ENCODE peak calls at places on chromosomes 11 and 22, in nine cellular contexts. G is PC-3, J is body of pancreas, B is sigmoid colon, S is endothelial cell of umbilical vein, X is colonic mucosa, L is transverse colon, F is stomach, P is right lobe of liver. H is an unnamed sample. For H3K36me3, the result is how much of the 10 kb centered on the place peaks cover.

GRCh38 chr11:63917685-63918523 is 940 bp upstream of the RCOR2 start:
- DNase-seq in G (peak), J (peak), B (peak), S (no peak), X (peak), L (peak), F (peak), P (no peak), H (no peak)

GRCh38 chr11:75873417-75874148 is 58.6 kb downstream of the UVRAG start:
- DNase-seq in G (no peak), J (no peak), B (no peak), S (peak), X (no peak), L (no peak), F (no peak), P (no peak), H (no peak)

GRCh38 chr11:130462931-130463330 is 14.5 kb downstream of the ADAMTS15 start:
- DNase-seq in G (no peak), J (no peak), B (no peak), S (no peak), X (no peak), L (no peak), F (no peak), P (no peak), H (no peak)

GRCh38 chr11:3841426-3842304 is 906 bp upstream of the RHOG start:
- DNase-seq in G (peak), J (peak), B (peak), S (peak), X (peak), L (peak), F (peak), P (peak), H (peak)

GRCh38 chr11:57425565-57426438 is 1.1 kb downstream of the SLC43A3 start:
- DNase-seq in G (no peak), J (peak), B (peak), S (peak), X (peak), L (peak), F (peak), P (peak), H (no peak)

GRCh38 chr11:73478737-73479347 is 102.6 kb downstream of the RELT start:
- DNase-seq in G (peak), J (no peak), B (no peak), S (peak), X (no peak), L (no peak), F (no peak), P (no peak), H (peak)

GRCh38 chr22:27554106-27554814 is 247.3 kb downstream of the MN1 start:
- DNase-seq in G (peak), J (no peak), B (no peak), S (peak), X (peak), L (peak), F (peak), P (no peak), H (no peak)

GRCh38 chr11:43933608-43934358 is 8.7 kb upstream of the C11orf96 start:
- DNase-seq in G (no peak), J (no peak), B (no peak), S (no peak), X (no peak), L (no peak), F (no peak), P (no peak), H (peak)

GRCh38 chr11:122653911-122654310 is 1.6 kb upstream of the UBASH3B start:
- DNase-seq in G (no peak), J (no peak), B (no peak), S (no peak), X (no peak), L (no peak), F (no peak), P (no peak), H (no peak)

GRCh38 chr11:27679136-27680015 is 20.9 kb downstream of the BDNF start:
- DNase-seq in G (no peak), J (no peak), B (no peak), S (no peak), X (no peak), L (no peak), F (no peak), P (no peak), H (no peak)

GRCh38 chr11:26730711-26731460 is 9.0 kb upstream of the SLC5A12 start:
- DNase-seq in G (no peak), J (no peak), B (no peak), S (no peak), X (no peak), L (no peak), F (no peak), P (no peak), H (peak)

GRCh38 chr22:29684244-29684643 is 35.6 kb upstream of the CABP7 start:
- DNase-seq in G (no peak), J (no peak), B (no peak), S (no peak), X (no peak), L (no peak), F (no peak), P (no peak), H (no peak)

GRCh38 chr11:126232683-126233082 is 21.1 kb downstream of the FAM118B start:
- DNase-seq in G (peak), J (no peak), B (no peak), S (no peak), X (no peak), L (no peak), F (no peak), P (no peak), H (no peak)

GRCh38 chr11:2201542-2201941 is 29.9 kb upstream of the TH start:
- DNase-seq in G (no peak), J (no peak), B (no peak), S (no peak), X (no peak), L (no peak), F (no peak), P (no peak), H (no peak)

GRCh38 chr22:20117656-20118571 is 888 bp upstream of the TRMT2A start:
- DNase-seq in G (no peak), J (peak), B (no peak), S (peak), X (no peak), L (peak), F (no peak), P (no peak), H (peak)

GRCh38 chr11:27228891-27229290 is 134.1 kb downstream of the CCDC34 start:
- DNase-seq in G (no peak), J (no peak), B (no peak), S (no peak), X (no peak), L (no peak), F (no peak), P (no peak), H (no peak)

GRCh38 chr11:93921695-93922468 is 71.5 kb upstream of the VSTM5 start:
- DNase-seq in G (peak), J (peak), B (no peak), S (peak), X (peak), L (peak), F (peak), P (peak), H (peak)

GRCh38 chr11:117917591-117917990 is 11.6 kb downstream of the TMPRSS13 start:
- DNase-seq in G (no peak), J (no peak), B (no peak), S (no peak), X (no peak), L (no peak), F (no peak), P (peak), H (no peak)

GRCh38 chr11:63518548-63518947 is 12.7 kb downstream of the LGALS12 start:
- DNase-seq in G (peak), J (no peak), B (no peak), S (no peak), X (no peak), L (no peak), F (no peak), P (no peak), H (peak)

GRCh38 chr11:18471995-18472394 is 16.3 kb downstream of the LDHAL6A start:
- DNase-seq in G (no peak), J (no peak), B (no peak), S (no peak), X (no peak), L (no peak), F (no peak), P (no peak), H (no peak)

GRCh38 chr22:45946805-45947600 is 30.0 kb downstream of the WNT7B start:
- DNase-seq in G (no peak), J (peak), B (no peak), S (no peak), X (no peak), L (no peak), F (no peak), P (no peak), H (no peak)

GRCh38 chr11:96143016-96143670 is 199.9 kb downstream of the MAML2 start:
- DNase-seq in G (no peak), J (no peak), B (no peak), S (peak), X (no peak), L (no peak), F (no peak), P (no peak), H (no peak)

GRCh38 chr11:33941637-33942160 is 49.8 kb upstream of the LMO2 start:
- DNase-seq in G (no peak), J (no peak), B (no peak), S (peak), X (no peak), L (no peak), F (no peak), P (peak), H (peak)

GRCh38 chr22:45991108-45991507 is 14.1 kb upstream of the WNT7B start:
- DNase-seq in G (no peak), J (no peak), B (no peak), S (no peak), X (no peak), L (no peak), F (no peak), P (no peak), H (no peak)

GRCh38 chr22:38981005-38981658 is 1.0 kb upstream of the APOBEC3B start:
- DNase-seq in G (peak), J (peak), B (no peak), S (no peak), X (peak), L (peak), F (no peak), P (no peak), H (no peak)

GRCh38 chr11:57055780-57056179 is 67.1 kb downstream of the OR5AK2 start:
- DNase-seq in G (no peak), J (no peak), B (no peak), S (no peak), X (no peak), L (no peak), F (no peak), P (no peak), H (no peak)

GRCh38 chr22:25553131-25553530 is 11.3 kb upstream of the GRK3 start:
- DNase-seq in G (no peak), J (no peak), B (no peak), S (no peak), X (no peak), L (no peak), F (no peak), P (no peak), H (no peak)

GRCh38 chr22:25557218-25557617 is 7.3 kb upstream of the GRK3 start:
- DNase-seq in G (no peak), J (no peak), B (no peak), S (no peak), X (no peak), L (no peak), F (no peak), P (no peak), H (no peak)

GRCh38 chr22:25555506-25556060 is 8.9 kb upstream of the GRK3 start:
- DNase-seq in G (no peak), J (no peak), B (no peak), S (no peak), X (no peak), L (no peak), F (no peak), P (no peak), H (no peak)

GRCh38 chr22:25551396-25551795 is 13.1 kb upstream of the GRK3 start:
- DNase-seq in G (no peak), J (no peak), B (no peak), S (no peak), X (no peak), L (no peak), F (no peak), P (no peak), H (no peak)

DNA sequence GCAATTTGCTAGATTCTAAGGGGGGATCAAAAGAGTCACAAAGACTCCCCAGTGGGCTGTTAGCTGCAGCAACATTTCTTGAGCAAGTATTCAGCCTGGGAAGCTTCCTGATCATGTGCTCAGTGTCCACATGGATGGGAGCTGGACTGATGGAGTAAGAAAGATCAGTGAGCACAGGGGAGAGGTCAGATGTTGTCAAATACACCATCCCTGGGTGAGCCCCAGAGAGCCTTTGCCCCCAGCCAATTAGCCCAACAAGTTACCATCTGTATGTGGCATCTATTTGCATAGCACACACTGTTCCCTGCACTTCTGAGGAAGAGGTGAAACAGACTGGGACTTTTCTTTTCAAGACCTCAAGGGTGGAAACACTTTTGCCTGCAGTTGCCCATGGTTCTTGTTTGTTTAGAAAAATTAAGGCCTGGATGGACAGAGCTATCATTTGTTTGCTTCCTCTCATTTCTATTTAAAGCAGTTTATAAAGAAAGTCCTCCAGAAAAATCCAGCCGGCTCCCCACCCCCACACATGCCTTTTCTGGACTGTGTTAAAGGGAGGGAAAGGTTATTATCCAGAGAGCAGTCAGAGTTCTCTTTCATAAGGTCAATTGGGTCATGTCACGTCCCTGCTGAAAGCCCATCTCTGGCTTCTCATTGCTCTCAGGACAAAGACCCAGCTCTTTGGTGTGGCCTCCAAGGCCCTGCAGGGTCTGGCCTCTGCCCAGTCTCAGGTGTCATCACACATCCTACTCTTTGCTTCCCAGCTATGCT is 10.0 kb upstream of the GRK3 start:
- DNase-seq in G (no peak), J (no peak), B (no peak), S (no peak), X (no peak), L (no peak), F (no peak), P (no peak), H (no peak)
- H3K27ac ChIP-seq in G (no peak), J (no peak), B (no peak), S (no peak), X (no peak), L (no peak), F (no peak), P (no peak), H (no peak)

DNA sequence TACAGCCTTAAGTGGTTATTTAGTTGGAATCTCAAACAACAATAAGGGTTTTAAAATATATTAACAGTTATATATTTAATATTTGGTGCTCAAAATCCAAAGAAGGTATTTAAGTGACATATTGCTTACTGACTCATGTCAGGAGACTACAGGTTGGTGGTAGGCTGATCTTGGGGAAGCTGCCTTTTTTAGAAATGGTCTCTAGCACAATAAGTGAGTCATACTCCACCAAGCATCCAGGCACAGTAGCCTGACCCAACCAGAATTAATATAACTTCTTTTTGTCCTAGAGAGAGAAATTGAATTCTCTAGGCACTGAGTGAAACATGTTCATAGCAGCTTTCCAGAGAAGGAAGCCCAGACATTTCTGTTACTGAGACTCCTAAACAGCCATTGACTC is 868.5 kb upstream of the TENM4 start:
- DNase-seq in G (peak), J (no peak), B (no peak), S (no peak), X (no peak), L (no peak), F (no peak), P (no peak), H (no peak)
- TF ChIP-seq CTCF in G (no peak), J (no peak), B (no peak), S (no peak), X (no peak), L (no peak), F (no peak), P (no peak), H (no peak)

GRCh38 chr11:46761807-46762206 is 42.8 kb downstream of the F2 start:
- DNase-seq in G (no peak), J (no peak), B (no peak), S (no peak), X (no peak), L (no peak), F (no peak), P (no peak), H (no peak)
- H3K36me3 ChIP-seq in G (half or more), J (under half), B (half or more), S (under half), X (under half), L (under half), F (half or more), P (half or more), H (half or more)

GRCh38 chr22:32574957-32575893 is 100.6 kb downstream of the FBXO7 start:
- DNase-seq in G (no peak), J (no peak), B (no peak), S (no peak), X (no peak), L (no peak), F (no peak), P (no peak), H (no peak)

GRCh38 chr22:32573991-32574390 is 99.4 kb downstream of the FBXO7 start:
- DNase-seq in G (no peak), J (no peak), B (no peak), S (no peak), X (no peak), L (no peak), F (no peak), P (no peak), H (no peak)

GRCh38 chr22:32574397-32574796 is 99.8 kb downstream of the FBXO7 start:
- DNase-seq in G (no peak), J (no peak), B (no peak), S (no peak), X (no peak), L (no peak), F (no peak), P (no peak), H (no peak)

GRCh38 chr22:32571764-32572163 is 97.2 kb downstream of the FBXO7 start:
- DNase-seq in G (no peak), J (no peak), B (peak), S (no peak), X (no peak), L (no peak), F (no peak), P (no peak), H (no peak)

GRCh38 chr22:32572741-32573140 is 98.1 kb downstream of the FBXO7 start:
- DNase-seq in G (no peak), J (no peak), B (peak), S (no peak), X (no peak), L (no peak), F (no peak), P (no peak), H (no peak)
- H3K27ac ChIP-seq in G (no peak), J (no peak), B (no peak), S (no peak), X (no peak), L (no peak), F (no peak), P (no peak), H (no peak)

DNA sequence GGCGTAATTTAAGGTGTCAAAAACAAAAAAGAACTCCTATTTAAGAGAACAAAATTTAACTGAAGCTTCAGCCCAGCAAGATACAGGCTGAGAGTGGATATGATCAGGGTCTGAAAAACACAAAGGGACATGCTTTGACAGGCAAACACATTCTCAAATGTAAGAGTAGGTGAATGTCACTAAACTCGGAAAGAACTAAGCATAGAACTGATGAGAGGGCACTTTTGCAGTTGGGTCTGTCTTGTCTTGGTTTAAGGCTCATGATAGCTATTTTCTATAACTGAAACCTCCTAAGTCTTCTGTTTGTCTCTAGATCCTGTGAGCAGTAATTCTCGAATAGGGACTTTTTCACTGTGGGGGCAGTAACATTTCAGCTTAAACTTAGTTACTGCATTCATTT is 27.0 kb downstream of the F2 start:
- DNase-seq in G (no peak), J (no peak), B (no peak), S (no peak), X (no peak), L (no peak), F (no peak), P (no peak), H (no peak)
- TF ChIP-seq CTCF in G (no peak), J (no peak), B (no peak), S (no peak), X (no peak), L (no peak), F (no peak), P (no peak), H (no peak)